ENCODE peak calls at places on chromosomes 4 and X, in four cellular contexts. G is stimulated activated CD4-positive, alpha-beta T cell treated with anti-CD3 and anti-CD28 coated beads, Interleukin-15, amount 100 ng/mL, for 24 hours; O is EH; M is heart right ventricle. E is an unnamed sample.

GRCh38 chr4:5932021-5932553 is 39.2 kb upstream of the CRMP1 start:
- DNase-seq in M (no peak), O (no peak), G (no peak), E (no peak)

GRCh38 chrX:115591856-115592842 is 31.2 kb downstream of the PLS3 start:
- DNase-seq in O (no peak), M (no peak), G (no peak), E (no peak)

GRCh38 chr4:112170451-112170993 is 25.3 kb downstream of the FAM241A start:
- DNase-seq in O (peak; percentile 89), G (peak; percentile 19), M (no peak), E (no peak)

GRCh38 chrX:18406531-18407266 is 18.7 kb upstream of the CDKL5 start:
- DNase-seq in M (no peak), G (no peak), O (peak; percentile 55), E (no peak)

GRCh38 chr4:65561164-65561563 is 109.1 kb downstream of the EPHA5 start:
- DNase-seq in G (no peak), O (no peak), M (no peak), E (no peak)

GRCh38 chrX:130111220-130111934 is 1.1 kb upstream of the ELF4 start:
- DNase-seq in M (peak; percentile 19), O (peak; percentile 36), G (no peak), E (peak; percentile 67)

GRCh38 chr4:110682311-110682710 is 59.4 kb upstream of the PITX2 start:
- DNase-seq in O (no peak), M (no peak), G (no peak), E (no peak)

GRCh38 chrX:64187762-64188150 is 17.8 kb downstream of the AMER1 start:
- DNase-seq in M (no peak), G (no peak), O (no peak), E (no peak)

GRCh38 chr4:71120831-71121524 is 127.5 kb downstream of the DCK start:
- DNase-seq in G (no peak), O (no peak), M (no peak), E (peak; percentile 43)

E was measured in right cardiac atrium.